ENCODE peak calls at places on chromosomes 5 and 9, in four cellular contexts. One of them, this sample, is unnamed.
A peak's percentile ranks its signal among the peaks of the same experiment; 100 is the strongest.

GRCh38 chr9:86549434-86549833 is 195.2 kb upstream of the TUT7 start:
- DNase-seq in HepG2: no peak
- DNase-seq in tibial nerve: no peak
- DNase-seq in fibroblast of lung: peak; percentile 92
- DNase-seq in this sample: no peak

GRCh38 chr5:79069488-79070001 is at the start of the genes BHMT2 and DMGDH:
- DNase-seq in HepG2: peak; percentile 23
- DNase-seq in tibial nerve: peak; percentile 20
- DNase-seq in fibroblast of lung: peak; percentile 41
- DNase-seq in this sample: no peak

GRCh38 chr9:81902191-81902590 is 26.0 kb upstream of the SPATA31D4 start:
- DNase-seq in HepG2: no peak
- DNase-seq in tibial nerve: no peak
- DNase-seq in fibroblast of lung: no peak
- DNase-seq in this sample: no peak

GRCh38 chr9:122832194-122832593 is 3.8 kb upstream of the PDCL start:
- DNase-seq in HepG2: no peak
- DNase-seq in tibial nerve: no peak
- DNase-seq in fibroblast of lung: no peak
- DNase-seq in this sample: no peak

GRCh38 chr5:43336159-43336558 is 22.9 kb upstream of the HMGCS1 start:
- DNase-seq in HepG2: no peak
- DNase-seq in tibial nerve: no peak
- DNase-seq in fibroblast of lung: no peak
- DNase-seq in this sample: no peak

GRCh38 chr5:166165600-166165999 is 2125.8 kb upstream of the WWC1 start:
- DNase-seq in HepG2: no peak
- DNase-seq in tibial nerve: no peak
- DNase-seq in fibroblast of lung: no peak
- DNase-seq in this sample: no peak

GRCh38 chr9:91856419-91856818 is 93.6 kb downstream of the ROR2 start:
- DNase-seq in HepG2: no peak
- DNase-seq in tibial nerve: no peak
- DNase-seq in fibroblast of lung: no peak
- DNase-seq in this sample: no peak

GRCh38 chr5:18395126-18396110 is 761.2 kb downstream of the TAF11L14 start:
- DNase-seq in HepG2: no peak
- DNase-seq in tibial nerve: no peak
- DNase-seq in fibroblast of lung: no peak
- DNase-seq in this sample: no peak

GRCh38 chr5:178335287-178336030 is 102.9 kb upstream of the PHYKPL start:
- DNase-seq in HepG2: no peak
- DNase-seq in tibial nerve: no peak
- DNase-seq in fibroblast of lung: no peak
- DNase-seq in this sample: no peak

GRCh38 chr5:87119588-87119987 is 148.1 kb upstream of the RASA1 start:
- DNase-seq in HepG2: no peak
- DNase-seq in tibial nerve: no peak
- DNase-seq in fibroblast of lung: no peak
- DNase-seq in this sample: no peak

GRCh38 chr9:131546336-131547084 is 1.2 kb downstream of the PRRT1B start:
- DNase-seq in HepG2: peak; percentile 68
- DNase-seq in tibial nerve: no peak
- DNase-seq in fibroblast of lung: no peak
- DNase-seq in this sample: no peak

GRCh38 chr5:11531805-11532204 is 372.4 kb downstream of the CTNND2 start:
- DNase-seq in HepG2: no peak
- DNase-seq in tibial nerve: no peak
- DNase-seq in fibroblast of lung: no peak
- DNase-seq in this sample: no peak

GRCh38 chr5:133686566-133686965 is 74.2 kb upstream of the FSTL4 start:
- DNase-seq in HepG2: no peak
- DNase-seq in tibial nerve: no peak
- DNase-seq in fibroblast of lung: no peak
- DNase-seq in this sample: no peak

GRCh38 chr5:110896901-110897300 is 158.1 kb downstream of the SLC25A46 start:
- DNase-seq in HepG2: no peak
- DNase-seq in tibial nerve: no peak
- DNase-seq in fibroblast of lung: peak; percentile 95
- DNase-seq in this sample: no peak

GRCh38 chr5:177537389-177538361 is 16.7 kb downstream of the FAM193B start:
- DNase-seq in HepG2: no peak
- DNase-seq in tibial nerve: no peak
- DNase-seq in fibroblast of lung: peak; percentile 29
- DNase-seq in this sample: no peak

GRCh38 chr5:176844706-176845391 is 34.5 kb downstream of the UNC5A start:
- DNase-seq in HepG2: no peak
- DNase-seq in tibial nerve: no peak
- DNase-seq in fibroblast of lung: no peak
- DNase-seq in this sample: no peak

GRCh38 chr9:124133752-124134151 is 122.2 kb downstream of the LHX2 start:
- DNase-seq in HepG2: peak; percentile 64
- DNase-seq in tibial nerve: peak; percentile 44
- DNase-seq in fibroblast of lung: peak; percentile 49
- DNase-seq in this sample: peak; percentile 44

GRCh38 chr5:17000296-17000939 is 64.3 kb upstream of the MYO10 start:
- DNase-seq in HepG2: no peak
- DNase-seq in tibial nerve: no peak
- DNase-seq in fibroblast of lung: peak; percentile 95
- DNase-seq in this sample: no peak

GRCh38 chr5:135106136-135106535 is 72.1 kb upstream of the PITX1 start:
- DNase-seq in HepG2: no peak
- DNase-seq in tibial nerve: no peak
- DNase-seq in fibroblast of lung: no peak
- DNase-seq in this sample: no peak

GRCh38 chr9:136045595-136046554 is 49.2 kb downstream of the NACC2 start:
- DNase-seq in HepG2: no peak
- DNase-seq in tibial nerve: no peak
- DNase-seq in fibroblast of lung: peak; percentile 73
- DNase-seq in this sample: no peak

GRCh38 chr9:130432362-130432761 is 12.4 kb upstream of the ASS1 start:
- DNase-seq in HepG2: no peak
- DNase-seq in tibial nerve: no peak
- DNase-seq in fibroblast of lung: no peak
- DNase-seq in this sample: no peak

GRCh38 chr9:134922932-134923240 is 5.2 kb upstream of the FCN1 start:
- DNase-seq in HepG2: no peak
- DNase-seq in tibial nerve: no peak
- DNase-seq in fibroblast of lung: no peak
- DNase-seq in this sample: no peak

GRCh38 chr5:60670764-60671163 is 29.2 kb downstream of the DEPDC1B start:
- DNase-seq in HepG2: no peak
- DNase-seq in tibial nerve: no peak
- DNase-seq in fibroblast of lung: no peak
- DNase-seq in this sample: no peak

GRCh38 chr9:34377402-34377741 is 674 bp upstream of the MYORG start:
- DNase-seq in HepG2: no peak
- DNase-seq in tibial nerve: no peak
- DNase-seq in fibroblast of lung: no peak
- DNase-seq in this sample: no peak

GRCh38 chr9:105295986-105296385 is 51.5 kb downstream of the SLC44A1 start:
- DNase-seq in HepG2: no peak
- DNase-seq in tibial nerve: no peak
- DNase-seq in fibroblast of lung: peak; percentile 17
- DNase-seq in this sample: no peak

GRCh38 chr5:74433255-74434123 is 207.0 kb downstream of the ENC1 start:
- DNase-seq in HepG2: no peak
- DNase-seq in tibial nerve: no peak
- DNase-seq in fibroblast of lung: no peak
- DNase-seq in this sample: no peak

GRCh38 chr5:68431601-68432337 is 216.2 kb downstream of the PIK3R1 start:
- DNase-seq in HepG2: no peak
- DNase-seq in tibial nerve: no peak
- DNase-seq in fibroblast of lung: no peak
- DNase-seq in this sample: no peak

GRCh38 chr9:125574136-125574877 is 132.7 kb downstream of the MAPKAP1 start:
- DNase-seq in HepG2: no peak
- DNase-seq in tibial nerve: no peak
- DNase-seq in fibroblast of lung: no peak
- DNase-seq in this sample: no peak

GRCh38 chr5:72125931-72126620 is 18.8 kb downstream of the MAP1B start:
- DNase-seq in HepG2: no peak
- DNase-seq in tibial nerve: no peak
- DNase-seq in fibroblast of lung: no peak
- DNase-seq in this sample: no peak

GRCh38 chr5:14231156-14231555 is 88.0 kb downstream of the TRIO start:
- DNase-seq in HepG2: no peak
- DNase-seq in tibial nerve: no peak
- DNase-seq in fibroblast of lung: peak; percentile 28
- DNase-seq in this sample: no peak

GRCh38 chr9:133528887-133529262 is 4.1 kb upstream of the MYMK start:
- DNase-seq in HepG2: no peak
- DNase-seq in tibial nerve: no peak
- DNase-seq in fibroblast of lung: no peak
- DNase-seq in this sample: no peak

GRCh38 chr9:106718996-106719395 is 144.0 kb upstream of the ZNF462 start:
- DNase-seq in HepG2: no peak
- DNase-seq in tibial nerve: no peak
- DNase-seq in fibroblast of lung: peak; percentile 56
- DNase-seq in this sample: no peak

GRCh38 chr5:39178171-39178570 is 41.2 kb downstream of the FYB1 start:
- DNase-seq in HepG2: no peak
- DNase-seq in tibial nerve: no peak
- DNase-seq in fibroblast of lung: peak; percentile 6
- DNase-seq in this sample: no peak

GRCh38 chr9:29750062-29750461 is 2176.8 kb upstream of the C9orf72 start:
- DNase-seq in HepG2: no peak
- DNase-seq in tibial nerve: no peak
- DNase-seq in fibroblast of lung: no peak
- DNase-seq in this sample: no peak

GRCh38 chr5:169534311-169534880 is 49.2 kb upstream of the SPDL1 start:
- DNase-seq in HepG2: no peak
- DNase-seq in tibial nerve: no peak
- DNase-seq in fibroblast of lung: no peak
- DNase-seq in this sample: no peak

GRCh38 chr5:157689942-157690689 is 18.8 kb downstream of the C5orf52 start:
- DNase-seq in HepG2: no peak
- DNase-seq in tibial nerve: no peak
- DNase-seq in fibroblast of lung: no peak
- DNase-seq in this sample: no peak

GRCh38 chr5:175750476-175751080 is 92.7 kb downstream of the HRH2 start:
- DNase-seq in HepG2: no peak
- DNase-seq in tibial nerve: no peak
- DNase-seq in fibroblast of lung: no peak
- DNase-seq in this sample: no peak

DNA sequence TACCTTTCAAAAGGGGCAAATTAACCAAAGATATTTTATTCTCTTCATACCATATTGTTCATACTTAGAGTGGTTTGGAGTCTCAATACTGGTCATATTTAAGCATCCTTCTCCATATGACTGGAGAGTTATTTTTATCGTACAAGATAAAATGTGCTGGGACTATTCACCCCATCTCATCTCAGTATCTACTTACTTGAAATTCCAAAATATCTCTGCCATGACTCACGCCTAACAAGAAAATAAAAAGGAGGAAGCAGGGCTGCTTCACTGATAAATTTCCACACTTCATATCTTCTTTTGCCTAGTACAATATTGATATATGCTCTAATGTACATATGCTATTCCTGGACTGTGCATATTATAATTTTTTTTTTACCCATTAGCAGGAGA is 277.9 kb upstream of the CDH9 start:
- DNase-seq in HepG2: no peak
- DNase-seq in tibial nerve: no peak
- DNase-seq in fibroblast of lung: peak; percentile 61
- DNase-seq in this sample: no peak
- H3K27ac ChIP-seq in HepG2: no peak overlapping the region
- H3K27ac ChIP-seq in tibial nerve: no peak overlapping the region
- H3K27ac ChIP-seq in fibroblast of lung: no peak overlapping the region
- H3K27ac ChIP-seq in this sample: no peak overlapping the region

GRCh38 chr5:132661231-132662003 is 3.4 kb downstream of the IL13 start:
- DNase-seq in HepG2: no peak
- DNase-seq in tibial nerve: no peak
- DNase-seq in fibroblast of lung: no peak
- DNase-seq in this sample: no peak
- TF ChIP-seq CTCF in HepG2: peak; percentile 66
- TF ChIP-seq CTCF in tibial nerve: no peak
- TF ChIP-seq CTCF in fibroblast of lung: no peak
- TF ChIP-seq CTCF in this sample: no peak

GRCh38 chr9:5511476-5511875 is 1.1 kb downstream of the PDCD1LG2 start:
- DNase-seq in HepG2: no peak
- DNase-seq in tibial nerve: no peak
- DNase-seq in fibroblast of lung: peak; percentile 5
- DNase-seq in this sample: no peak

GRCh38 chr9:5511935-5512580 is 1.7 kb downstream of the PDCD1LG2 start:
- DNase-seq in HepG2: no peak
- DNase-seq in tibial nerve: no peak
- DNase-seq in fibroblast of lung: peak; percentile 11
- DNase-seq in this sample: no peak

GRCh38 chr9:5509573-5509972 is 758 bp upstream of the PDCD1LG2 start:
- DNase-seq in HepG2: no peak
- DNase-seq in tibial nerve: no peak
- DNase-seq in fibroblast of lung: peak; percentile 91
- DNase-seq in this sample: no peak

GRCh38 chr9:5510360-5510931 is at the start of gene PDCD1LG2:
- DNase-seq in HepG2: no peak
- DNase-seq in tibial nerve: no peak
- DNase-seq in fibroblast of lung: peak; percentile 81
- DNase-seq in this sample: no peak

GRCh38 chr9:5510991-5511390 is 660 bp downstream of the PDCD1LG2 start:
- DNase-seq in HepG2: no peak
- DNase-seq in tibial nerve: no peak
- DNase-seq in fibroblast of lung: peak; percentile 20
- DNase-seq in this sample: no peak
- H3K27ac ChIP-seq in HepG2: no peak overlapping the region
- H3K27ac ChIP-seq in tibial nerve: peak overlapping the region; percentile 84
- H3K27ac ChIP-seq in fibroblast of lung: peak overlapping the region; percentile 98
- H3K27ac ChIP-seq in this sample: no peak overlapping the region

GRCh38 chr5:173625686-173626500 is 9.4 kb upstream of the BOD1 start:
- DNase-seq in HepG2: no peak
- DNase-seq in tibial nerve: no peak
- DNase-seq in fibroblast of lung: no peak
- DNase-seq in this sample: peak; percentile 32
- TF ChIP-seq CTCF in HepG2: peak; percentile 39
- TF ChIP-seq CTCF in tibial nerve: no peak
- TF ChIP-seq CTCF in fibroblast of lung: no peak
- TF ChIP-seq CTCF in this sample: no peak